ENCODE peak calls at places on chromosome 12, in six cellular contexts. M is brain microvascular endothelial cell, D is NCI-H774, A is foreskin fibroblast, N is activated T-helper 1 cell treated with Interleukin-2 at 50 U/mL for 16 hours, E is psoas muscle. F is an unnamed sample.

GRCh38 chr12:104890463-104891096 is 67.5 kb downstream of the SLC41A2 start:
- DNase-seq in M (no peak), A (no peak), D (no peak), E (no peak), N (no peak), F (no peak)

GRCh38 chr12:646303-647038 is 16.8 kb downstream of the NINJ2 start:
- DNase-seq in N (no peak), D (no peak), M (no peak), A (no peak), E (peak), F (no peak)

GRCh38 chr12:77357654-77358053 is 292.3 kb upstream of the E2F7 start:
- DNase-seq in D (no peak), N (no peak), M (peak), A (no peak), E (no peak), F (no peak)

GRCh38 chr12:58288191-58288590 is 346.8 kb downstream of the ATP23 start:
- DNase-seq in M (no peak), E (no peak), N (no peak), D (no peak), A (peak), F (no peak)

GRCh38 chr12:52082988-52083637 is 3.6 kb downstream of the SMIM41 start:
- DNase-seq in M (peak), D (peak), E (peak), N (peak), A (peak), F (peak)

GRCh38 chr12:52004042-52004648 is 2.6 kb upstream of the TAMALIN start:
- DNase-seq in D (peak), N (no peak), E (peak), A (peak), M (peak), F (peak)

GRCh38 chr12:28313631-28314030 is 123.4 kb downstream of the CCDC91 start:
- DNase-seq in M (peak), A (peak), D (peak), E (no peak), N (no peak), F (no peak)

GRCh38 chr12:94172973-94173372 is 24.6 kb downstream of the PLXNC1 start:
- DNase-seq in M (peak), A (peak), E (no peak), N (no peak), D (no peak), F (peak)

GRCh38 chr12:47837190-47838171 is 17.8 kb upstream of the HDAC7 start:
- DNase-seq in A (peak), D (peak), E (peak), M (no peak), N (peak), F (peak)

F was measured in MG63.